ENCODE peak calls at places on chromosome 2, in ten cellular contexts. X, L, Q, J, U, Z, C, Y, T and D are unnamed samples.

GRCh38 chr2:138364554-138365162 is 136.9 kb upstream of the SPOPL start:
- DNase-seq in X (no peak), L (no peak), Q (no peak), J (no peak), U (no peak), Z (no peak), C (no peak), Y (peak), T (peak), D (no peak)

GRCh38 chr2:144099340-144099739 is 420.6 kb downstream of the ZEB2 start:
- DNase-seq in X (no peak), L (no peak), Q (no peak), J (no peak), U (no peak), Z (no peak), C (no peak), Y (no peak), T (no peak), D (no peak)

GRCh38 chr2:246489-247145 is 17.2 kb downstream of the SH3YL1 start:
- DNase-seq in X (peak), L (no peak), Q (peak), J (peak), U (no peak), Z (peak), C (peak), Y (peak), T (peak), D (no peak)

GRCh38 chr2:215540646-215541045 is 104.8 kb upstream of the FN1 start:
- DNase-seq in X (no peak), L (no peak), Q (no peak), J (no peak), U (no peak), Z (no peak), C (no peak), Y (peak), T (peak), D (no peak)

GRCh38 chr2:218582085-218582484 is 13.4 kb downstream of the CNOT9 start:
- DNase-seq in X (peak), L (no peak), Q (no peak), J (no peak), U (no peak), Z (no peak), C (no peak), Y (peak), T (peak), D (no peak)

GRCh38 chr2:235936493-235936892 is 231.7 kb downstream of the GBX2 start:
- DNase-seq in X (peak), L (no peak), Q (no peak), J (no peak), U (peak), Z (peak), C (no peak), Y (no peak), T (no peak), D (no peak)

GRCh38 chr2:68880213-68880612 is 9.0 kb upstream of the BMP10 start:
- DNase-seq in X (no peak), L (no peak), Q (no peak), J (no peak), U (no peak), Z (no peak), C (no peak), Y (no peak), T (no peak), D (no peak)

GRCh38 chr2:24652265-24653232 is 140.6 kb downstream of the PTRHD1 start:
- DNase-seq in X (no peak), L (no peak), Q (no peak), J (no peak), U (no peak), Z (no peak), C (no peak), Y (no peak), T (no peak), D (no peak)

GRCh38 chr2:198928026-198928425 is 529.7 kb downstream of the SATB2 start:
- DNase-seq in X (no peak), L (no peak), Q (no peak), J (no peak), U (no peak), Z (no peak), C (no peak), Y (no peak), T (no peak), D (no peak)

GRCh38 chr2:185208261-185208660 is 530.3 kb upstream of the FSIP2 start:
- DNase-seq in X (peak), L (no peak), Q (peak), J (peak), U (no peak), Z (peak), C (peak), Y (peak), T (peak), D (no peak)
- TF ChIP-seq CTCF in X (no peak), L (peak), Q (peak), J (peak), U (no peak), Z (peak), C (no peak), Y (peak), T (peak), D (peak)

GRCh38 chr2:123808243-123808642 is 216.8 kb upstream of the CNTNAP5 start:
- DNase-seq in X (no peak), L (no peak), Q (no peak), J (peak), U (no peak), Z (peak), C (no peak), Y (no peak), T (no peak), D (no peak)
- TF ChIP-seq CTCF in X (no peak), L (no peak), Q (no peak), J (peak), U (no peak), Z (peak), C (no peak), Y (no peak), T (no peak), D (no peak)

DNA sequence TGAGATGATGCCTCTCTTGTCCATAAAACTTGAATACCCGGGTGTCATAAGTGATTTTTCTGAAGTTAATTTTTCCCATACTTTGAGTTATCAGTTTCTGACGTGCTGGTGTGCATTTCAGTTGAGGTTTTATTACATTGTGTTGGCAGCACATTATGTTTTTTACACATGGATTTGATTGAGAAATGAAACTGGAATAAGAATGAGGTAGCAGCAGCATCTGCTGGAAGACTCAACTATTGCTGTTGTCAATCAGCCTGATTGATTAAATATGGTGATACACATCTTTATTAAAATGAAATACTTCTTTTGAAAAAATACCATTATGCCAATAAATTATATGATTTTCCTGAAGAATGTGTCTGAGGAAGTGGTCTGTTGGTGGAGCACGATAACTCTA is 60.5 kb downstream of the INSIG2 start:
- DNase-seq in X (no peak), L (no peak), Q (no peak), J (no peak), U (no peak), Z (no peak), C (no peak), Y (no peak), T (no peak), D (no peak)
- TF ChIP-seq CTCF in X (no peak), L (no peak), Q (peak), J (no peak), U (no peak), Z (no peak), C (no peak), Y (peak), T (peak), D (no peak)

GRCh38 chr2:120456867-120457266 is 110.9 kb downstream of the INHBB start:
- DNase-seq in X (peak), L (no peak), Q (no peak), J (no peak), U (no peak), Z (no peak), C (no peak), Y (no peak), T (no peak), D (no peak)
- TF ChIP-seq CTCF in X (peak), L (no peak), Q (no peak), J (peak), U (no peak), Z (no peak), C (no peak), Y (no peak), T (no peak), D (no peak)

GRCh38 chr2:171771463-171771862 is 84.2 kb downstream of the DYNC1I2 start:
- DNase-seq in X (no peak), L (no peak), Q (no peak), J (no peak), U (no peak), Z (no peak), C (no peak), Y (no peak), T (no peak), D (no peak)

DNA sequence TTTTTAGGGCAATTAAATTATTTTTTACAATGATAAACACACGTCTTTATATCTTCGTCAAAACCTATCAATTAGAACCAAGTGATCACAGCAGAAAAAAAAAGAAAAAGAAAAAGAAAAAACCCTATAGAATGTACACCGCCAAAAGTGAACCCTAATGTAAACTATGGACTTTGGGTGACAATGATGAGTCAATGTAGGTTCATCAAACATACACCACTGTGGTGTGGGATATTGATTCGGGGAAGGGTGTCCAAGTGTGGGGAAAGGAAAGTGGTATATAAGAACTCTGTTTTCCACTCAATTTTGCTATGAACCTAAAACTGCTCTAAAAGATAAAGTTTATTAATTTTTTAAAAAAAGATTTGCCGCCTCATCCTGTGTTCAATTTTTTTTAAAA is 85.1 kb downstream of the DYNC1I2 start:
- DNase-seq in X (no peak), L (no peak), Q (no peak), J (no peak), U (no peak), Z (no peak), C (no peak), Y (no peak), T (no peak), D (no peak)
- TF ChIP-seq CTCF in X (no peak), L (no peak), Q (no peak), J (no peak), U (no peak), Z (no peak), C (no peak), Y (no peak), T (no peak), D (no peak)

GRCh38 chr2:115757286-115757685 is 1314.8 kb downstream of the DPP10 start:
- DNase-seq in X (no peak), L (no peak), Q (no peak), J (no peak), U (no peak), Z (no peak), C (no peak), Y (no peak), T (no peak), D (no peak)
- TF ChIP-seq CTCF in X (no peak), L (no peak), Q (no peak), J (no peak), U (no peak), Z (no peak), C (no peak), Y (no peak), T (no peak), D (no peak)